ENCODE peak calls at places on chromosomes 16 and 17, in six cellular contexts. S is GM23338, Z is astrocyte, O is endothelial cell of umbilical vein, A is MM.1S, N is neural progenitor cell. Q is an unnamed sample.

GRCh38 chr17:17605747-17606083 is 14.2 kb upstream of the PEMT start:
- DNase-seq in A (no peak), S (no peak), O (no peak), Z (peak; percentile 69), N (no peak), Q (no peak)

GRCh38 chr17:43601280-43602050 is 55.3 kb upstream of the ETV4 start:
- DNase-seq in A (no peak), S (no peak), N (no peak), O (peak; percentile 28), Z (peak; percentile 54), Q (no peak)

GRCh38 chr16:13906426-13907089 is 13.4 kb upstream of the ERCC4 start:
- DNase-seq in Z (no peak), A (peak; percentile 50), O (no peak), S (no peak), N (no peak), Q (no peak)

GRCh38 chr17:69175812-69176517 is 34.3 kb upstream of the ABCA6 start:
- DNase-seq in S (no peak), N (no peak), Z (peak; percentile 87), O (peak; percentile 42), A (no peak), Q (peak; percentile 95)

GRCh38 chr16:3841729-3842508 is 38.6 kb downstream of the CREBBP start:
- DNase-seq in O (no peak), N (no peak), A (no peak), S (no peak), Z (no peak), Q (no peak)

GRCh38 chr16:4910828-4911227 is 26.1 kb downstream of the PPL start:
- DNase-seq in S (no peak), A (no peak), Z (no peak), O (no peak), N (no peak), Q (no peak)

GRCh38 chr17:45221081-45221996 is at the start of gene FMNL1:
- DNase-seq in Z (no peak), N (peak; percentile 77), S (peak; percentile 80), A (peak; percentile 81), O (no peak), Q (peak; percentile 35)

GRCh38 chr17:48144976-48145798 is 37.6 kb downstream of the SNX11 start:
- DNase-seq in Z (no peak), A (no peak), O (no peak), N (no peak), S (no peak), Q (no peak)

GRCh38 chr17:34318474-34318873 is 761 bp upstream of the CCL8 start:
- DNase-seq in N (peak; percentile 21), Z (no peak), S (peak; percentile 75), O (no peak), A (peak; percentile 41), Q (peak; percentile 1)

GRCh38 chr17:58192612-58193011 is at the start of gene EPX:
- DNase-seq in A (no peak), Z (no peak), N (no peak), S (no peak), O (no peak), Q (no peak)

GRCh38 chr17:9003355-9004131 is 17.8 kb upstream of the NTN1 start:
- DNase-seq in N (peak; percentile 95), S (peak; percentile 63), Z (no peak), O (no peak), A (no peak), Q (no peak)

DNA sequence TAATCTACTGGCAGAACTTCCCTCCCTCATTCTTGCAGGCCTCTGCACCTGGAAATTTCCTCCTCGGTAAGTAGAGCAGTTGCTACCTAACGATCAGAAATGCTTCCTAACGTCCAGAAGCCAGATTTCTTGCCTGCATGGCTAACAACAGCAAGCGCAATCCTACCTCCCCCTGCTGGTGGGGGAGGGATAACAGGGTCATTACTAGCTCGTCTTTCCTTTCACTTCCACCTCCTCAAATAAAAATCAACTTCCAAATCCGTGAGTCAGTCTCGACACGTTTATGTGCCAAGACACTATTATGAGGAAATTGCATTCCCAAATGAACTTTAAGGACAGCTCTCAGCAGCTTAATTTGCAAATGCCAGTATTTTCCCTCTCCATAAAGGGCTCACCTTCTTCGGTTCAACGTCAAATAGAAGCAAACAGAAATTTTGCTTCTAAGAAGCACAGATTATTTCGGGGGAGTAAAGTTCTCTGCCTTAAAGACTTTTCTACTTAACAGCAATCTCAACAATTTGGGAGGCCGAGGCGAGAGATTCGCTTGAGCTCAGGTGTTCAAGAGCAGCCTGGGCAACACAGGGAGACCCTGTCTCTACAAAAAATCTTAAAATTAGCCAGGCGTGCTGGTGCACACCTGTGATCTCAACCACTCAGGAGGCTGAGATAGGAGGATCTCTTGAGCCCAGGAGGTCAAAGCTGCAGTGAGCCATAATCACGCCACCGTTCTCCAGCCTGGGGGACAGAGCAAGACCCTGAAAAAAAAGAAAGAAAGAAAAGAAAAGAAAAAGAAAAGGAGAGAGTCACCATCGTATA is 188.6 kb upstream of the PSMD7 start:
- DNase-seq in N (peak; percentile 71), S (peak; percentile 87), Z (no peak), A (peak; percentile 49), O (peak; percentile 25), Q (peak; percentile 56)
- H2AFZ ChIP-seq in N (no peak overlapping the region), S (peak overlapping the region; percentile 68), Z (no peak overlapping the region), A (peak overlapping the region; percentile 85), O (no peak overlapping the region), Q (peak overlapping the region; percentile 48)

GRCh38 chr16:50708373-50709060 is 15.1 kb downstream of the NOD2 start:
- DNase-seq in S (no peak), A (no peak), Z (no peak), N (no peak), O (no peak), Q (no peak)

GRCh38 chr16:50705436-50706110 is 12.2 kb downstream of the NOD2 start:
- DNase-seq in A (no peak), Z (no peak), N (no peak), S (no peak), O (peak; percentile 58), Q (peak; percentile 5)

GRCh38 chr16:50709061-50709695 is 15.8 kb downstream of the NOD2 start:
- DNase-seq in Z (no peak), S (no peak), O (no peak), A (no peak), N (no peak), Q (no peak)

GRCh38 chr16:50704245-50704644 is 10.8 kb downstream of the NOD2 start:
- DNase-seq in N (no peak), A (no peak), S (no peak), O (no peak), Z (no peak), Q (no peak)

DNA sequence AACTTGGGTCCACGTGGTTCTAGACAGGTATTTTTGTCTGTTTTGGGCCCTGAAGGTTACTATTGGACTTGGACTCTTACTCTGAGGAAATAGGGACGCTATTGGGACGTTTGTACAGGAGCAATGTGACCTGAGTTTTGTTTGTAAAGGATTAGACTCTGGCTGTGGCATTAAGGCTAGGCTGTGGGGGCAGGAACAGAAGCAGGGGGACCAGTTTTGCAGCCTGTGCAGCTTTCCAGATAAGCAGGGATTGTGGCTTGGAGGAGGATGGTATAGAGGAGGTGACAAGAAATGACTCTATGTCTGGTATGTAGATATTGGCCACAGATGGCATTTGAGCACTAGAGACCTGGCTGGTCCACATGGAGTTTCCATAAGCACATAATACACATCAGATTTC is 12.8 kb downstream of the NOD2 start:
- DNase-seq in S (no peak), Z (no peak), N (no peak), A (no peak), O (no peak), Q (peak; percentile 9)
- H3K4me2 ChIP-seq in S (no peak overlapping the region), Z (no peak overlapping the region), N (no peak overlapping the region), A (no peak overlapping the region), O (no peak overlapping the region), Q (no peak overlapping the region)

DNA sequence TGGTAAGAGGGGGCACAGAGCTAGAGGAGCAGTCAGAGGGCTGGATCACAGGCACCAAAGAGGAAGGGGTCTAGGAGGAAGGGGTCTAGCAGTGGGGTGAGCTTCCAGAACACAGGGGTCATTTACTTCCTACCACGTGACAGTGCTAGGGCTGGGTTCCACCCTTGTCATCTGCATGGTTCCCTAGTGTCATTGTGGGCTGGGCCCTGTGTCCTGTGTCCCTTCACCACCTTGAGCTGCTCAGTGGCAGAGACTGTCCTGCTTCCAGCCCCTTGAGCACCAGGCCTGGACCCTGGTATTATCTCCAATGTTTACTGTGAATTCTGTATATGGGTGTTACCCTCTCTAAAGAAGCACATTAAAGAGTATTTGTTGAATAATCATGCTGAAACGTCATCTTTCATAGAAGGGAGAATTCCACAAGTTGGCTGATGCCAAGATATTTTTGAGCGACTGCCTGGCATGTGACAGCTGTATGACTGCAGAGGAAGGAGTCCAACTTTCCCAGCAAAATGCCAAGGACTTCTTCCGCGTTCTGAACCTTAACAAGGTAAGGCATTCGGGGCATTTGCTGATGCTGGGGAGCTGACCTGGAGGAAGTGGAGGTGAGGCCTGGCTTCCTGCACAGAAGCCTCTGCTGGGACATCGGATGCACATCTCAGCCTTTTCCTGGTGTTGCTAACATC is 5.5 kb downstream of the NARF start:
- DNase-seq in S (no peak), N (no peak), O (no peak), A (no peak), Z (no peak), Q (no peak)
- H3K4me1 ChIP-seq in S (no peaks in the 10 kb centered on the region), N (peaks cover 4% of the 10 kb centered on the region), O (peaks cover 3% of the 10 kb centered on the region), A (peaks cover 22% of the 10 kb centered on the region), Z (peaks cover 5% of the 10 kb centered on the region), Q (peaks cover 12% of the 10 kb centered on the region)

GRCh38 chr17:81119223-81120148 is 45.8 kb upstream of the PVALEF start:
- DNase-seq in N (peak; percentile 95), Z (peak; percentile 87), A (peak; percentile 12), S (peak; percentile 98), O (peak; percentile 92), Q (peak; percentile 98)
- H2AFZ ChIP-seq in N (no peak overlapping the region), Z (peak overlapping the region; percentile 77), A (no peak overlapping the region), S (peak overlapping the region; percentile 63), O (peak overlapping the region; percentile 25), Q (peak overlapping the region; percentile 88)